ENCODE peak calls at places on chromosomes 3 and 15, in seven cellular contexts. One of them, this sample, is unnamed.

GRCh38 chr3:59212128-59212764 is 162.4 kb upstream of the CFAP20DC start:
- DNase-seq in activated naive CD4-positive, alpha-beta T cell treated with anti-CD3 and anti-CD28 coated beads for 36 hours: no peak
- DNase-seq in EL: peak; percentile 26
- DNase-seq in CD8-positive, alpha-beta T cell: no peak
- DNase-seq in AG04450: peak; percentile 16
- DNase-seq in AG08395: peak; percentile 74
- DNase-seq in AML-193: peak; percentile 69
- DNase-seq in this sample: peak; percentile 37

GRCh38 chr15:76343313-76343996 is 6.9 kb downstream of the ISL2 start:
- DNase-seq in activated naive CD4-positive, alpha-beta T cell treated with anti-CD3 and anti-CD28 coated beads for 36 hours: no peak
- DNase-seq in EL: no peak
- DNase-seq in CD8-positive, alpha-beta T cell: no peak
- DNase-seq in AG04450: no peak
- DNase-seq in AG08395: no peak
- DNase-seq in AML-193: no peak
- DNase-seq in this sample: no peak

GRCh38 chr3:20401253-20401652 is 215.2 kb upstream of the SGO1 start:
- DNase-seq in activated naive CD4-positive, alpha-beta T cell treated with anti-CD3 and anti-CD28 coated beads for 36 hours: no peak
- DNase-seq in EL: peak; percentile 30
- DNase-seq in CD8-positive, alpha-beta T cell: no peak
- DNase-seq in AG04450: no peak
- DNase-seq in AG08395: no peak
- DNase-seq in AML-193: no peak
- DNase-seq in this sample: no peak

GRCh38 chr15:50556642-50557371 is 10.3 kb upstream of the USP50 start:
- DNase-seq in activated naive CD4-positive, alpha-beta T cell treated with anti-CD3 and anti-CD28 coated beads for 36 hours: no peak
- DNase-seq in EL: no peak
- DNase-seq in CD8-positive, alpha-beta T cell: no peak
- DNase-seq in AG04450: no peak
- DNase-seq in AG08395: no peak
- DNase-seq in AML-193: no peak
- DNase-seq in this sample: no peak

GRCh38 chr3:147358144-147358992 is 48.0 kb downstream of the ZIC4 start:
- DNase-seq in activated naive CD4-positive, alpha-beta T cell treated with anti-CD3 and anti-CD28 coated beads for 36 hours: no peak
- DNase-seq in EL: no peak
- DNase-seq in CD8-positive, alpha-beta T cell: no peak
- DNase-seq in AG04450: no peak
- DNase-seq in AG08395: no peak
- DNase-seq in AML-193: no peak
- DNase-seq in this sample: no peak

GRCh38 chr15:48696627-48697312 is 51.3 kb upstream of the FBN1 start:
- DNase-seq in activated naive CD4-positive, alpha-beta T cell treated with anti-CD3 and anti-CD28 coated beads for 36 hours: no peak
- DNase-seq in EL: peak; percentile 58
- DNase-seq in CD8-positive, alpha-beta T cell: no peak
- DNase-seq in AG04450: no peak
- DNase-seq in AG08395: no peak
- DNase-seq in AML-193: no peak
- DNase-seq in this sample: no peak

GRCh38 chr3:11845661-11846060 is 1.0 kb downstream of the TAMM41 start:
- DNase-seq in activated naive CD4-positive, alpha-beta T cell treated with anti-CD3 and anti-CD28 coated beads for 36 hours: peak; percentile 20
- DNase-seq in EL: no peak
- DNase-seq in CD8-positive, alpha-beta T cell: no peak
- DNase-seq in AG04450: no peak
- DNase-seq in AG08395: no peak
- DNase-seq in AML-193: no peak
- DNase-seq in this sample: no peak

GRCh38 chr3:126377211-126377610 is 17.5 kb upstream of the CFAP100 start:
- DNase-seq in activated naive CD4-positive, alpha-beta T cell treated with anti-CD3 and anti-CD28 coated beads for 36 hours: no peak
- DNase-seq in EL: no peak
- DNase-seq in CD8-positive, alpha-beta T cell: no peak
- DNase-seq in AG04450: no peak
- DNase-seq in AG08395: no peak
- DNase-seq in AML-193: no peak
- DNase-seq in this sample: no peak

GRCh38 chr15:74885461-74885860 is 4.4 kb upstream of the MPI start:
- DNase-seq in activated naive CD4-positive, alpha-beta T cell treated with anti-CD3 and anti-CD28 coated beads for 36 hours: no peak
- DNase-seq in EL: no peak
- DNase-seq in CD8-positive, alpha-beta T cell: no peak
- DNase-seq in AG04450: no peak
- DNase-seq in AG08395: no peak
- DNase-seq in AML-193: no peak
- DNase-seq in this sample: no peak

GRCh38 chr15:80749589-80749988 is 29.6 kb upstream of the CEMIP start:
- DNase-seq in activated naive CD4-positive, alpha-beta T cell treated with anti-CD3 and anti-CD28 coated beads for 36 hours: no peak
- DNase-seq in EL: peak; percentile 77
- DNase-seq in CD8-positive, alpha-beta T cell: no peak
- DNase-seq in AG04450: no peak
- DNase-seq in AG08395: no peak
- DNase-seq in AML-193: no peak
- DNase-seq in this sample: no peak

GRCh38 chr15:95324596-95325135 is 1005.8 kb upstream of the NR2F2 start:
- DNase-seq in activated naive CD4-positive, alpha-beta T cell treated with anti-CD3 and anti-CD28 coated beads for 36 hours: no peak
- DNase-seq in EL: no peak
- DNase-seq in CD8-positive, alpha-beta T cell: no peak
- DNase-seq in AG04450: no peak
- DNase-seq in AG08395: no peak
- DNase-seq in AML-193: no peak
- DNase-seq in this sample: no peak

GRCh38 chr3:123281929-123282328 is 80.2 kb downstream of the SEC22A start:
- DNase-seq in activated naive CD4-positive, alpha-beta T cell treated with anti-CD3 and anti-CD28 coated beads for 36 hours: no peak
- DNase-seq in EL: no peak
- DNase-seq in CD8-positive, alpha-beta T cell: no peak
- DNase-seq in AG04450: no peak
- DNase-seq in AG08395: no peak
- DNase-seq in AML-193: no peak
- DNase-seq in this sample: no peak

GRCh38 chr3:104846270-104846669 is 520.4 kb upstream of the ALCAM start:
- DNase-seq in activated naive CD4-positive, alpha-beta T cell treated with anti-CD3 and anti-CD28 coated beads for 36 hours: no peak
- DNase-seq in EL: peak; percentile 63
- DNase-seq in CD8-positive, alpha-beta T cell: no peak
- DNase-seq in AG04450: peak; percentile 67
- DNase-seq in AG08395: no peak
- DNase-seq in AML-193: no peak
- DNase-seq in this sample: no peak

GRCh38 chr15:44102675-44103254 is 92.3 kb downstream of the FRMD5 start:
- DNase-seq in activated naive CD4-positive, alpha-beta T cell treated with anti-CD3 and anti-CD28 coated beads for 36 hours: no peak
- DNase-seq in EL: peak; percentile 97
- DNase-seq in CD8-positive, alpha-beta T cell: no peak
- DNase-seq in AG04450: peak; percentile 94
- DNase-seq in AG08395: peak; percentile 83
- DNase-seq in AML-193: no peak
- DNase-seq in this sample: no peak

GRCh38 chr3:31196881-31197364 is 302.5 kb upstream of the GADL1 start:
- DNase-seq in activated naive CD4-positive, alpha-beta T cell treated with anti-CD3 and anti-CD28 coated beads for 36 hours: no peak
- DNase-seq in EL: peak; percentile 79
- DNase-seq in CD8-positive, alpha-beta T cell: no peak
- DNase-seq in AG04450: no peak
- DNase-seq in AG08395: peak; percentile 82
- DNase-seq in AML-193: no peak
- DNase-seq in this sample: no peak

GRCh38 chr15:72786946-72787345 is 3.4 kb upstream of the ADPGK start:
- DNase-seq in activated naive CD4-positive, alpha-beta T cell treated with anti-CD3 and anti-CD28 coated beads for 36 hours: no peak
- DNase-seq in EL: no peak
- DNase-seq in CD8-positive, alpha-beta T cell: no peak
- DNase-seq in AG04450: no peak
- DNase-seq in AG08395: no peak
- DNase-seq in AML-193: no peak
- DNase-seq in this sample: no peak

GRCh38 chr3:112803472-112803871 is 43.2 kb downstream of the CD200R1L start:
- DNase-seq in activated naive CD4-positive, alpha-beta T cell treated with anti-CD3 and anti-CD28 coated beads for 36 hours: no peak
- DNase-seq in EL: no peak
- DNase-seq in CD8-positive, alpha-beta T cell: no peak
- DNase-seq in AG04450: no peak
- DNase-seq in AG08395: no peak
- DNase-seq in AML-193: no peak
- DNase-seq in this sample: no peak

GRCh38 chr15:66647358-66647757 is 54.7 kb upstream of the SMAD6 start:
- DNase-seq in activated naive CD4-positive, alpha-beta T cell treated with anti-CD3 and anti-CD28 coated beads for 36 hours: no peak
- DNase-seq in EL: no peak
- DNase-seq in CD8-positive, alpha-beta T cell: no peak
- DNase-seq in AG04450: no peak
- DNase-seq in AG08395: no peak
- DNase-seq in AML-193: no peak
- DNase-seq in this sample: no peak

GRCh38 chr15:39095218-39095879 is 485.5 kb upstream of the THBS1 start:
- DNase-seq in activated naive CD4-positive, alpha-beta T cell treated with anti-CD3 and anti-CD28 coated beads for 36 hours: no peak
- DNase-seq in EL: no peak
- DNase-seq in CD8-positive, alpha-beta T cell: no peak
- DNase-seq in AG04450: no peak
- DNase-seq in AG08395: no peak
- DNase-seq in AML-193: no peak
- DNase-seq in this sample: no peak

GRCh38 chr3:49799761-49800160 is at the start of gene CDHR4:
- DNase-seq in activated naive CD4-positive, alpha-beta T cell treated with anti-CD3 and anti-CD28 coated beads for 36 hours: no peak
- DNase-seq in EL: peak; percentile 76
- DNase-seq in CD8-positive, alpha-beta T cell: no peak
- DNase-seq in AG04450: no peak
- DNase-seq in AG08395: peak; percentile 96
- DNase-seq in AML-193: no peak
- DNase-seq in this sample: no peak

GRCh38 chr3:129013491-129013891 is 12.4 kb downstream of the EFCC1 start:
- DNase-seq in activated naive CD4-positive, alpha-beta T cell treated with anti-CD3 and anti-CD28 coated beads for 36 hours: no peak
- DNase-seq in EL: peak; percentile 20
- DNase-seq in CD8-positive, alpha-beta T cell: no peak
- DNase-seq in AG04450: no peak
- DNase-seq in AG08395: no peak
- DNase-seq in AML-193: no peak
- DNase-seq in this sample: no peak

GRCh38 chr3:177401375-177401774 is 204.1 kb upstream of the TBL1XR1 start:
- DNase-seq in activated naive CD4-positive, alpha-beta T cell treated with anti-CD3 and anti-CD28 coated beads for 36 hours: no peak
- DNase-seq in EL: no peak
- DNase-seq in CD8-positive, alpha-beta T cell: no peak
- DNase-seq in AG04450: no peak
- DNase-seq in AG08395: no peak
- DNase-seq in AML-193: no peak
- DNase-seq in this sample: no peak

GRCh38 chr3:196559826-196560225 is 8.5 kb downstream of the WDR53 start:
- DNase-seq in activated naive CD4-positive, alpha-beta T cell treated with anti-CD3 and anti-CD28 coated beads for 36 hours: no peak
- DNase-seq in EL: peak; percentile 52
- DNase-seq in CD8-positive, alpha-beta T cell: no peak
- DNase-seq in AG04450: no peak
- DNase-seq in AG08395: no peak
- DNase-seq in AML-193: no peak
- DNase-seq in this sample: no peak

This sample was measured in NCI-H2227 treated with DMSO at 0.1 percent for 48 hours.